ENCODE peak calls at places on chromosomes 4 and X, in four cellular contexts. One of them, this sample, is unnamed.

GRCh38 chrX:72094894-72095293 is 36.8 kb downstream of the RTL5 start:
- DNase-seq in GM12878: no peak
- DNase-seq in HepG2: no peak
- DNase-seq in K562: peak; percentile 44
- DNase-seq in this sample: no peak

GRCh38 chrX:45888518-45888917 is 656.7 kb downstream of the ZNF674 start:
- DNase-seq in GM12878: no peak
- DNase-seq in HepG2: no peak
- DNase-seq in K562: no peak
- DNase-seq in this sample: no peak

GRCh38 chrX:150361777-150362351 is 1.3 kb upstream of the MAMLD1 start:
- DNase-seq in GM12878: no peak
- DNase-seq in HepG2: no peak
- DNase-seq in K562: no peak
- DNase-seq in this sample: peak; percentile 28

GRCh38 chr4:185932491-185932890 is 120.5 kb upstream of the SORBS2 start:
- DNase-seq in GM12878: no peak
- DNase-seq in HepG2: no peak
- DNase-seq in K562: no peak
- DNase-seq in this sample: no peak

GRCh38 chr4:128241425-128241913 is 46.1 kb downstream of the PGRMC2 start:
- DNase-seq in GM12878: no peak
- DNase-seq in HepG2: peak; percentile 57
- DNase-seq in K562: no peak
- DNase-seq in this sample: peak; percentile 55

GRCh38 chr4:7539659-7540058 is 104.9 kb upstream of the PSAPL1 start:
- DNase-seq in GM12878: no peak
- DNase-seq in HepG2: peak; percentile 48
- DNase-seq in K562: peak; percentile 38
- DNase-seq in this sample: peak; percentile 10

GRCh38 chr4:76897522-76898384 is at the start of gene SOWAHB:
- DNase-seq in GM12878: no peak
- DNase-seq in HepG2: peak; percentile 40
- DNase-seq in K562: no peak
- DNase-seq in this sample: peak; percentile 10

GRCh38 chrX:150200820-150201287 is 162.3 kb upstream of the MAMLD1 start:
- DNase-seq in GM12878: peak; percentile 54
- DNase-seq in HepG2: peak; percentile 54
- DNase-seq in K562: peak; percentile 44
- DNase-seq in this sample: peak; percentile 93

GRCh38 chr4:3452376-3452775 is 10.6 kb downstream of the HGFAC start:
- DNase-seq in GM12878: no peak
- DNase-seq in HepG2: peak; percentile 74
- DNase-seq in K562: peak; percentile 65
- DNase-seq in this sample: peak; percentile 39

GRCh38 chrX:148658115-148658725 is 157.8 kb downstream of the AFF2 start:
- DNase-seq in GM12878: no peak
- DNase-seq in HepG2: no peak
- DNase-seq in K562: no peak
- DNase-seq in this sample: no peak

GRCh38 chr4:15262396-15262795 is 165.4 kb upstream of the C1QTNF7 start:
- DNase-seq in GM12878: no peak
- DNase-seq in HepG2: no peak
- DNase-seq in K562: no peak
- DNase-seq in this sample: no peak

GRCh38 chr4:81131066-81131465 is 84.0 kb downstream of the PRKG2 start:
- DNase-seq in GM12878: no peak
- DNase-seq in HepG2: no peak
- DNase-seq in K562: no peak
- DNase-seq in this sample: no peak

GRCh38 chr4:54446556-54446955 is 211.2 kb upstream of the KIT start:
- DNase-seq in GM12878: no peak
- DNase-seq in HepG2: no peak
- DNase-seq in K562: no peak
- DNase-seq in this sample: no peak

GRCh38 chr4:90889171-90889570 is 762.0 kb downstream of the CCSER1 start:
- DNase-seq in GM12878: no peak
- DNase-seq in HepG2: no peak
- DNase-seq in K562: no peak
- DNase-seq in this sample: no peak

GRCh38 chr4:78610546-78611214 is 59.1 kb downstream of the ANXA3 start:
- DNase-seq in GM12878: no peak
- DNase-seq in HepG2: no peak
- DNase-seq in K562: peak; percentile 79
- DNase-seq in this sample: no peak

GRCh38 chrX:75546724-75547123 is 23.9 kb upstream of the ZDHHC15 start:
- DNase-seq in GM12878: no peak
- DNase-seq in HepG2: no peak
- DNase-seq in K562: no peak
- DNase-seq in this sample: no peak

GRCh38 chr4:129570326-129570725 is 474.4 kb downstream of the C4orf33 start:
- DNase-seq in GM12878: no peak
- DNase-seq in HepG2: no peak
- DNase-seq in K562: no peak
- DNase-seq in this sample: no peak

GRCh38 chr4:149995134-149995756 is 83.0 kb upstream of the DCLK2 start:
- DNase-seq in GM12878: no peak
- DNase-seq in HepG2: no peak
- DNase-seq in K562: no peak
- DNase-seq in this sample: no peak

GRCh38 chr4:56077676-56078075 is 128.9 kb downstream of the CEP135 start:
- DNase-seq in GM12878: no peak
- DNase-seq in HepG2: no peak
- DNase-seq in K562: no peak
- DNase-seq in this sample: no peak

GRCh38 chr4:85725727-85726170 is 250.8 kb downstream of the ARHGAP24 start:
- DNase-seq in GM12878: peak; percentile 60
- DNase-seq in HepG2: no peak
- DNase-seq in K562: peak; percentile 67
- DNase-seq in this sample: no peak

GRCh38 chr4:187849556-187850245 is 145.9 kb upstream of the ZFP42 start:
- DNase-seq in GM12878: no peak
- DNase-seq in HepG2: no peak
- DNase-seq in K562: no peak
- DNase-seq in this sample: no peak

GRCh38 chr4:37648084-37648817 is 37.9 kb downstream of the RELL1 start:
- DNase-seq in GM12878: no peak
- DNase-seq in HepG2: peak; percentile 92
- DNase-seq in K562: peak; percentile 43
- DNase-seq in this sample: peak; percentile 58

GRCh38 chr4:165175879-165176278 is 31.5 kb upstream of the KLHL2 start:
- DNase-seq in GM12878: no peak
- DNase-seq in HepG2: no peak
- DNase-seq in K562: peak; percentile 5
- DNase-seq in this sample: no peak

GRCh38 chrX:35890699-35891098 is 28.8 kb upstream of the CFAP47 start:
- DNase-seq in GM12878: no peak
- DNase-seq in HepG2: peak; percentile 46
- DNase-seq in K562: peak; percentile 58
- DNase-seq in this sample: peak; percentile 79

GRCh38 chr4:114926508-114926907 is 186.9 kb downstream of the NDST4 start:
- DNase-seq in GM12878: no peak
- DNase-seq in HepG2: no peak
- DNase-seq in K562: no peak
- DNase-seq in this sample: no peak

GRCh38 chrX:31870267-31870666 is 798.4 kb upstream of the FTHL17 start:
- DNase-seq in GM12878: no peak
- DNase-seq in HepG2: no peak
- DNase-seq in K562: no peak
- DNase-seq in this sample: no peak

GRCh38 chr4:73223258-73223651 is 35.3 kb downstream of the ANKRD17 start:
- DNase-seq in GM12878: no peak
- DNase-seq in HepG2: no peak
- DNase-seq in K562: no peak
- DNase-seq in this sample: no peak

GRCh38 chrX:13126785-13127184 is 82.4 kb upstream of the FAM9C start:
- DNase-seq in GM12878: no peak
- DNase-seq in HepG2: peak; percentile 4
- DNase-seq in K562: peak; percentile 36
- DNase-seq in this sample: no peak

GRCh38 chrX:23844502-23845138 is 61.6 kb downstream of the SAT1 start:
- DNase-seq in GM12878: no peak
- DNase-seq in HepG2: peak; percentile 65
- DNase-seq in K562: peak; percentile 66
- DNase-seq in this sample: no peak

GRCh38 chrX:27890611-27891010 is 82.8 kb downstream of the MAGEB10 start:
- DNase-seq in GM12878: no peak
- DNase-seq in HepG2: no peak
- DNase-seq in K562: no peak
- DNase-seq in this sample: peak; percentile 6

GRCh38 chr4:120052840-120053239 is 13.8 kb downstream of the MAD2L1 start:
- DNase-seq in GM12878: no peak
- DNase-seq in HepG2: no peak
- DNase-seq in K562: peak; percentile 24
- DNase-seq in this sample: peak; percentile 17

GRCh38 chr4:154491341-154491679 is 289 bp downstream of the DCHS2 start:
- DNase-seq in GM12878: no peak
- DNase-seq in HepG2: no peak
- DNase-seq in K562: no peak
- DNase-seq in this sample: peak; percentile 14

GRCh38 chr4:38275331-38275821 is 315.2 kb downstream of the PTTG2 start:
- DNase-seq in GM12878: no peak
- DNase-seq in HepG2: peak; percentile 4
- DNase-seq in K562: no peak
- DNase-seq in this sample: peak; percentile 5

GRCh38 chr4:38857354-38858096 is 908 bp upstream of the TLR6 start:
- DNase-seq in GM12878: peak; percentile 82
- DNase-seq in HepG2: no peak
- DNase-seq in K562: peak; percentile 73
- DNase-seq in this sample: peak; percentile 88

GRCh38 chrX:135295238-135295943 is 13.9 kb upstream of the ETDC start:
- DNase-seq in GM12878: peak; percentile 9
- DNase-seq in HepG2: no peak
- DNase-seq in K562: no peak
- DNase-seq in this sample: no peak

GRCh38 chr4:24853142-24853541 is 57.8 kb downstream of the SOD3 start:
- DNase-seq in GM12878: no peak
- DNase-seq in HepG2: peak; percentile 47
- DNase-seq in K562: no peak
- DNase-seq in this sample: peak; percentile 33

GRCh38 chrX:45783002-45783401 is 582.3 kb upstream of the DIPK2B start:
- DNase-seq in GM12878: no peak
- DNase-seq in HepG2: no peak
- DNase-seq in K562: no peak
- DNase-seq in this sample: no peak

GRCh38 chrX:79065696-79066095 is 78.8 kb upstream of the GPR174 start:
- DNase-seq in GM12878: peak; percentile 51
- DNase-seq in HepG2: no peak
- DNase-seq in K562: no peak
- DNase-seq in this sample: no peak

GRCh38 chr4:87542734-87543312 is 13.6 kb upstream of the SPARCL1 start:
- DNase-seq in GM12878: no peak
- DNase-seq in HepG2: no peak
- DNase-seq in K562: no peak
- DNase-seq in this sample: no peak

GRCh38 chr4:9704551-9705332 is 76.7 kb upstream of the DRD5 start:
- DNase-seq in GM12878: no peak
- DNase-seq in HepG2: no peak
- DNase-seq in K562: no peak
- DNase-seq in this sample: no peak

GRCh38 chr4:41661447-41662076 is 87.0 kb downstream of the PHOX2B start:
- DNase-seq in GM12878: no peak
- DNase-seq in HepG2: peak; percentile 12
- DNase-seq in K562: peak; percentile 56
- DNase-seq in this sample: peak; percentile 50
- TF ChIP-seq SMC3 in GM12878: peak; percentile 84
- TF ChIP-seq SMC3 in HepG2: peak; percentile 64
- TF ChIP-seq SMC3 in K562: peak; percentile 57
- TF ChIP-seq SMC3 in this sample: peak; percentile 72

GRCh38 chrX:43589735-43590515 is 66.2 kb upstream of the MAOA start:
- DNase-seq in GM12878: no peak
- DNase-seq in HepG2: peak; percentile 64
- DNase-seq in K562: no peak
- DNase-seq in this sample: no peak
- TF ChIP-seq ESRRA in GM12878: no peak
- TF ChIP-seq ESRRA in HepG2: no peak
- TF ChIP-seq ESRRA in K562: no peak
- TF ChIP-seq ESRRA in this sample: no peak

DNA sequence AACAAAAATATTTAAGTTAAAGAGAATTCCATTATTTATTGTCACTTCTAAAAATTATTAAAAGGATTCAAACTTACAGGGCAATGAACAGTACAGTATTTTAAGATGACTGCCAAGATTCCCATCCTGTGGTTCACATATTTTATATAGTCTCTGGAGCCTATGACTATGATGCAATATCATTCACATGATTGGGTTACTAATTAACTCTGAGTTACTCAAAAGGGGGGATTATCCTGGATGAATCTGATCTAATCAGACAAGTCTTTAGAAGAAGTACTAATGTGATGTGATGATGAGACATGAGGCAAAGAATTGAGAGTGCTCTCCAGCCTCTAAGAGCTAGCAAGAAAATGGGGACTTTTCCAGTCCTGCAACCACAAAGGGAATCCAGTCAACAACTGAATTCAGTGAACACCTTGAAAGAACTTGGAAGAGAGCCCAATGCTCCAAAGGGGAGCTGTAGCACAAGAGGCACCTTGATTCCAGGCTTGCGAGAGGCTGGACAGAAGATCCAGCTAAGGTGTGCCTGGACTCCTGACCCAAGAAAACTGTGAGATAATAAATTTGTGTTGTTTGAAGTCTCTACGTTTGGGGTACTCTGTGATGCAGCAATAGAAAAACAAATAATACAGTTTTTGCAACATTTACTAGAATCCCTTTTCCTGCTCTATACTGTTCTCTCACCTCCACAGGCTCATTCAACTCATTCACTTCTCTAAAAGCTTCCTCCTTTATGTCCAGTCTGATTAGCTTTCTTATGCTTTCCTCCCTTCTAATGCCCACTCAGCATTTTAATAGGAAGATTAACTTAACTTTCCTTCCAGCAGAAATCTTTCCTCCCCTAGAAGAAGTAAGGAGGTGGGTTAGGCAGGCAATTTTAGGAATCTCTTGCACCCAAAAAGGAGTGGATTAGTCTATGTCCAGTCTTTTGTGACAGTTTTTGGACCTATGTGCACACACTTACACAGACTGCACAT is 133.8 kb upstream of the LCORL start:
- DNase-seq in GM12878: no peak
- DNase-seq in HepG2: no peak
- DNase-seq in K562: no peak
- DNase-seq in this sample: no peak
- TF ChIP-seq SMC3 in GM12878: no peak
- TF ChIP-seq SMC3 in HepG2: no peak
- TF ChIP-seq SMC3 in K562: no peak
- TF ChIP-seq SMC3 in this sample: no peak

DNA sequence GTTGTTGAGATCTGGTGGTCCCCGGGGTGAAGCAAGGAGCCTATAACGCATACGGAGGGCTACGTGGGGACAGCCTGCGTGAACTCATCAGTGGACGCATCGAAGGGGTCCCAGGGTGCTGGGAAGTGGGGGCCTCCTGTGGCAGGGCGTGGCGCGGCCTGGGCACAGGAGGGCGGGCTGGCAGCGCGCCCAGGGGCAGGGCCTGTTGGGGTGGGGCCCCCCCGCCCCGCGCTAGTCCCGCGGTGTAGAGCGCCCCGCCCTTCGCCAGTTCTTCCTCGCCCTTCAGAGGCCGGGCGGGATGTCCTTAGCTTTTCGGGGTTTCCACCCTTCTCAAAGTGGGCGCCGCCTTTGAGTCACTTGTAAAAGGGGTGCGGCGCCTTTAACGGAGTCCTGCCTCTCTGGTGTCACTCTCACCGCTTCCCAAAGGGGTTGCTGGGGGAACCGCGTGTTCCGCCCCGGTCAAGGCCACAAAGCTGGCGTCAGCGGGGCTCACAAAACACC is 632 bp downstream of the PLP2 start:
- DNase-seq in GM12878: no peak
- DNase-seq in HepG2: no peak
- DNase-seq in K562: peak; percentile 77
- DNase-seq in this sample: peak; percentile 72
- TF ChIP-seq ESRRA in GM12878: no peak
- TF ChIP-seq ESRRA in HepG2: no peak
- TF ChIP-seq ESRRA in K562: no peak
- TF ChIP-seq ESRRA in this sample: no peak